ENCODE peak calls at places on chromosomes 1 and 21, in six cellular contexts. One of them, this sample, is unnamed.

GRCh38 chr1:232664844-232665777 is 35.2 kb upstream of the SIPA1L2 start:
- DNase-seq in fibroblast of lung: no peak
- DNase-seq in HCT116: no peak
- DNase-seq in K562: no peak
- DNase-seq in keratinocyte: no peak
- DNase-seq in DND-41: no peak
- DNase-seq in this sample: no peak

GRCh38 chr1:238468068-238468467 is 577.3 kb upstream of the ZP4 start:
- DNase-seq in fibroblast of lung: no peak
- DNase-seq in HCT116: no peak
- DNase-seq in K562: no peak
- DNase-seq in keratinocyte: no peak
- DNase-seq in DND-41: no peak
- DNase-seq in this sample: no peak

GRCh38 chr1:147600119-147601111 is 59.1 kb downstream of the BCL9 start:
- DNase-seq in fibroblast of lung: peak
- DNase-seq in HCT116: no peak
- DNase-seq in K562: no peak
- DNase-seq in keratinocyte: peak
- DNase-seq in DND-41: no peak
- DNase-seq in this sample: no peak

GRCh38 chr1:149903836-149904491 is 4.6 kb downstream of the BOLA1 start:
- DNase-seq in fibroblast of lung: no peak
- DNase-seq in HCT116: no peak
- DNase-seq in K562: no peak
- DNase-seq in keratinocyte: no peak
- DNase-seq in DND-41: no peak
- DNase-seq in this sample: no peak

GRCh38 chr1:237769916-237770315 is 120.8 kb downstream of the ZP4 start:
- DNase-seq in fibroblast of lung: no peak
- DNase-seq in HCT116: no peak
- DNase-seq in K562: no peak
- DNase-seq in keratinocyte: no peak
- DNase-seq in DND-41: no peak
- DNase-seq in this sample: no peak

GRCh38 chr1:40161888-40162397 is 756 bp downstream of the RLF start:
- DNase-seq in fibroblast of lung: no peak
- DNase-seq in HCT116: no peak
- DNase-seq in K562: peak
- DNase-seq in keratinocyte: no peak
- DNase-seq in DND-41: no peak
- DNase-seq in this sample: no peak

GRCh38 chr1:22618056-22618455 is 18.4 kb upstream of the C1QA start:
- DNase-seq in fibroblast of lung: no peak
- DNase-seq in HCT116: no peak
- DNase-seq in K562: no peak
- DNase-seq in keratinocyte: no peak
- DNase-seq in DND-41: no peak
- DNase-seq in this sample: no peak

GRCh38 chr1:14282583-14283186 is 315.8 kb upstream of the KAZN start:
- DNase-seq in fibroblast of lung: peak
- DNase-seq in HCT116: no peak
- DNase-seq in K562: no peak
- DNase-seq in keratinocyte: no peak
- DNase-seq in DND-41: no peak
- DNase-seq in this sample: no peak

GRCh38 chr1:48661726-48662483 is 114.8 kb downstream of the BEND5 start:
- DNase-seq in fibroblast of lung: no peak
- DNase-seq in HCT116: no peak
- DNase-seq in K562: no peak
- DNase-seq in keratinocyte: no peak
- DNase-seq in DND-41: no peak
- DNase-seq in this sample: no peak

GRCh38 chr1:233440952-233441401 is 113.5 kb downstream of the MAP3K21 start:
- DNase-seq in fibroblast of lung: peak
- DNase-seq in HCT116: peak
- DNase-seq in K562: peak
- DNase-seq in keratinocyte: peak
- DNase-seq in DND-41: peak
- DNase-seq in this sample: peak

GRCh38 chr1:245751111-245751510 is 596.3 kb downstream of the KIF26B start:
- DNase-seq in fibroblast of lung: peak
- DNase-seq in HCT116: no peak
- DNase-seq in K562: no peak
- DNase-seq in keratinocyte: no peak
- DNase-seq in DND-41: no peak
- DNase-seq in this sample: no peak

GRCh38 chr1:229596961-229597699 is 28.8 kb downstream of the TAF5L start:
- DNase-seq in fibroblast of lung: peak
- DNase-seq in HCT116: no peak
- DNase-seq in K562: no peak
- DNase-seq in keratinocyte: no peak
- DNase-seq in DND-41: no peak
- DNase-seq in this sample: no peak

GRCh38 chr1:221849110-221849509 is 107.2 kb upstream of the DUSP10 start:
- DNase-seq in fibroblast of lung: no peak
- DNase-seq in HCT116: no peak
- DNase-seq in K562: no peak
- DNase-seq in keratinocyte: no peak
- DNase-seq in DND-41: no peak
- DNase-seq in this sample: no peak

GRCh38 chr1:201405484-201405831 is 6.3 kb upstream of the LAD1 start:
- DNase-seq in fibroblast of lung: peak
- DNase-seq in HCT116: no peak
- DNase-seq in K562: no peak
- DNase-seq in keratinocyte: no peak
- DNase-seq in DND-41: no peak
- DNase-seq in this sample: no peak

DNA sequence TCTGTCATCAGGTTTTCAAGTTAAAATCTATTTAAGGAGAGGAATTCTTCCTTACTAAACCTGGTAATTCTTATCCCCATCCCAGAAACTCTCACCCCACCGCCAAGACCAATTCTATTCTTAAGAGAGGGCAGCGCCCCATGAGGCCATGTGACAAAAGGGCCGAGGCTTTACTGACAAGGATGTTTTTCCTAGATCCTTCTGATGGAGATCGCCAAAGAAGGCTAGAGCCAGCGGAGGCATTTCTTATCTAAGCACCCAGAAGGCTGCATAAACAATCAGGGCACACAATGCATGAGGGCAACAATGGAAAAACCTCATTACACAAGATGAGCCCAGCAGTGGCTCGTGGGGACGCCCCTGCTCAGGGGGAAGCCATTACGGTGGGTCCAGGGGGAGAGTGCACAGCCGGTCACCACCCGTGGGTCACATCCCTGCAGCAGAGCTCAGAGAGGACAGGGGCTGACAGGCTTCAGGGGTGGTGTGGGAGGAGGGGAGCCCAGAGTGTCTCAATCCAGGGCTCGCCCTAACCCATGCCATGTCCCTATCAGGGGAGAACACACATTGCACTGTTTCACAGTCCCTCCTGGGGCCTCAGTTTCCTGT is 88.7 kb downstream of the ITPKB start:
- DNase-seq in fibroblast of lung: no peak
- DNase-seq in HCT116: no peak
- DNase-seq in K562: peak
- DNase-seq in keratinocyte: no peak
- DNase-seq in DND-41: no peak
- DNase-seq in this sample: no peak
- H3K27ac ChIP-seq in fibroblast of lung: no peak
- H3K27ac ChIP-seq in HCT116: no peak
- H3K27ac ChIP-seq in K562: no peak
- H3K27ac ChIP-seq in keratinocyte: no peak
- H3K27ac ChIP-seq in DND-41: no peak
- H3K27ac ChIP-seq in this sample: no peak

GRCh38 chr21:36699546-36700294 is 805 bp downstream of the SIM2 start:
- DNase-seq in fibroblast of lung: no peak
- DNase-seq in HCT116: no peak
- DNase-seq in K562: no peak
- DNase-seq in keratinocyte: no peak
- DNase-seq in DND-41: no peak
- DNase-seq in this sample: no peak

GRCh38 chr21:36700295-36700960 is 1.5 kb downstream of the SIM2 start:
- DNase-seq in fibroblast of lung: no peak
- DNase-seq in HCT116: no peak
- DNase-seq in K562: no peak
- DNase-seq in keratinocyte: no peak
- DNase-seq in DND-41: peak
- DNase-seq in this sample: no peak

GRCh38 chr21:36701912-36702621 is 3.2 kb downstream of the SIM2 start:
- DNase-seq in fibroblast of lung: no peak
- DNase-seq in HCT116: no peak
- DNase-seq in K562: no peak
- DNase-seq in keratinocyte: no peak
- DNase-seq in DND-41: no peak
- DNase-seq in this sample: no peak

GRCh38 chr21:36702622-36702968 is 3.7 kb downstream of the SIM2 start:
- DNase-seq in fibroblast of lung: no peak
- DNase-seq in HCT116: no peak
- DNase-seq in K562: no peak
- DNase-seq in keratinocyte: no peak
- DNase-seq in DND-41: no peak
- DNase-seq in this sample: no peak

GRCh38 chr21:36700961-36701911 is 2.3 kb downstream of the SIM2 start:
- DNase-seq in fibroblast of lung: no peak
- DNase-seq in HCT116: no peak
- DNase-seq in K562: no peak
- DNase-seq in keratinocyte: no peak
- DNase-seq in DND-41: peak
- DNase-seq in this sample: no peak
- TF ChIP-seq EZH2 in fibroblast of lung: peak
- TF ChIP-seq EZH2 in HCT116: no peak
- TF ChIP-seq EZH2 in K562: no peak
- TF ChIP-seq EZH2 in keratinocyte: peak
- TF ChIP-seq EZH2 in DND-41: no peak
- TF ChIP-seq EZH2 in this sample: no peak

GRCh38 chr1:145855426-145855948 is 3.4 kb downstream of the PIAS3 start:
- DNase-seq in fibroblast of lung: no peak
- DNase-seq in HCT116: no peak
- DNase-seq in K562: no peak
- DNase-seq in keratinocyte: no peak
- DNase-seq in DND-41: no peak
- DNase-seq in this sample: no peak
- H3K27ac ChIP-seq in fibroblast of lung: no peak
- H3K27ac ChIP-seq in HCT116: no peak
- H3K27ac ChIP-seq in K562: no peak
- H3K27ac ChIP-seq in keratinocyte: no peak
- H3K27ac ChIP-seq in DND-41: no peak
- H3K27ac ChIP-seq in this sample: no peak

GRCh38 chr1:113783254-113784103 is 24.2 kb upstream of the PHTF1 start:
- DNase-seq in fibroblast of lung: peak
- DNase-seq in HCT116: no peak
- DNase-seq in K562: no peak
- DNase-seq in keratinocyte: no peak
- DNase-seq in DND-41: peak
- DNase-seq in this sample: peak
- TF ChIP-seq EZH2 in fibroblast of lung: no peak
- TF ChIP-seq EZH2 in HCT116: no peak
- TF ChIP-seq EZH2 in K562: no peak
- TF ChIP-seq EZH2 in keratinocyte: no peak
- TF ChIP-seq EZH2 in DND-41: no peak
- TF ChIP-seq EZH2 in this sample: no peak

DNA sequence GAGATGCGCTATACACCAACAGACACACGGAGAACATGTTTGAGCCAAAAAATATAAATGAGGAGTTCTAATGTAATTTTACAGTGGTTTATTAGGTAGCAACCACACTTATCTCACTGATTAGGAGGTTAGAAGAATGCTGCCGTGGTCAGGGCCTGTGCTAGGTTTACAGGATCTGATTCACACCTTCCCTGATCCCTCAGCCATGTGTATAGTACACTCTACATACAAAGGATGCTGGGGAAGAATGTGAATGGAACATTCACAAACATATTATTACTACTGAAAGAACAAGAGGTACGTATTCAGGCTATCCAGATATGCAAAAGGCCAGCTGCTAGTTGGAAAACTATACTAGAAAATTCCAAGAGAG is 63.3 kb downstream of the DNTTIP2 start:
- DNase-seq in fibroblast of lung: peak
- DNase-seq in HCT116: no peak
- DNase-seq in K562: no peak
- DNase-seq in keratinocyte: no peak
- DNase-seq in DND-41: no peak
- DNase-seq in this sample: no peak
- H3K27ac ChIP-seq in fibroblast of lung: no peak
- H3K27ac ChIP-seq in HCT116: no peak
- H3K27ac ChIP-seq in K562: no peak
- H3K27ac ChIP-seq in keratinocyte: peak
- H3K27ac ChIP-seq in DND-41: no peak
- H3K27ac ChIP-seq in this sample: no peak

DNA sequence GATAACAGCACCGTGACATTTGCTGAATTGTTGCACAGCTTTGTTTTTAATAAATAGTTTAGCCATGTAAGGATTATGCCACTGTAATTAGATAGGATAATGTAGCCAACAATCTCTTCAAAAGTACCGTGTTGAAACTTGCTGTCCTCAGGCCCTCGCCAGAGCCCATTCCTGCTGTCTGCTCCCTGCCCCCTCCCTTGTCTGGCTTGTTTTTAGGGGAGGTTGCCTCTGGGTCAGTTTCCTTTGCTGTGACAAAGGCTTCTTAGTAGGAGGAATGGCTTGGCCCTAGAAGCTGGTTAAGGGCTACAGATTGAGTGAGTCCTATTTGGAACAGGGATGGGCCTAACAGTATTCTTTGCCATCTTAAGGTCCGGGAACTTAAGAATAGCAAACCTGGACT is 107.9 kb downstream of the LMO4 start:
- DNase-seq in fibroblast of lung: no peak
- DNase-seq in HCT116: no peak
- DNase-seq in K562: no peak
- DNase-seq in keratinocyte: no peak
- DNase-seq in DND-41: no peak
- DNase-seq in this sample: no peak
- TF ChIP-seq EZH2 in fibroblast of lung: no peak
- TF ChIP-seq EZH2 in HCT116: no peak
- TF ChIP-seq EZH2 in K562: no peak
- TF ChIP-seq EZH2 in keratinocyte: no peak
- TF ChIP-seq EZH2 in DND-41: no peak
- TF ChIP-seq EZH2 in this sample: no peak

This sample was measured in SK-N-MC.